ENCODE peak calls at places on chromosomes 7 and 10, in four cellular contexts. F is brain microvascular endothelial cell, I is AG04450, T is fibroblast of lung. S is an unnamed sample.

GRCh38 chr7:17488829-17489228 is 190.4 kb downstream of the AHR start:
- DNase-seq in T (no peak), F (no peak), I (no peak), S (no peak)

GRCh38 chr10:132464256-132465192 is 67.5 kb downstream of the PWWP2B start:
- DNase-seq in I (no peak), F (no peak), T (no peak), S (peak; percentile 81)

GRCh38 chr7:86956567-86956966 is 102.9 kb downstream of the ELAPOR2 start:
- DNase-seq in I (no peak), T (no peak), F (no peak), S (no peak)

GRCh38 chr7:27346531-27347260 is 104.1 kb downstream of the EVX1 start:
- DNase-seq in I (peak; percentile 34), T (peak; percentile 82), F (peak; percentile 84), S (no peak)

GRCh38 chr7:71867626-71868025 is 544.5 kb downstream of the CALN1 start:
- DNase-seq in I (no peak), F (no peak), T (no peak), S (no peak)

GRCh38 chr7:27808626-27809025 is 68.7 kb downstream of the TAX1BP1 start:
- DNase-seq in T (peak; percentile 81), F (peak; percentile 8), I (peak; percentile 21), S (no peak)

GRCh38 chr7:635227-635626 is 91.3 kb upstream of the DNAAF5 start:
- DNase-seq in I (no peak), T (no peak), F (no peak), S (no peak)

GRCh38 chr10:60767424-60767823 is 10.9 kb upstream of the CDK1 start:
- DNase-seq in T (no peak), F (no peak), I (no peak), S (no peak)

GRCh38 chr10:44464503-44464902 is 79.6 kb upstream of the CXCL12 start:
- DNase-seq in I (no peak), F (no peak), T (no peak), S (no peak)

GRCh38 chr7:20998309-20998708 is 211.6 kb upstream of the SP8 start:
- DNase-seq in F (no peak), I (no peak), T (no peak), S (no peak)

GRCh38 chr10:78331391-78331922 is 297.8 kb downstream of the RPS24 start:
- DNase-seq in T (peak; percentile 80), I (no peak), F (peak; percentile 23), S (no peak)

GRCh38 chr10:14556285-14556956 is 218.3 kb downstream of the FAM107B start:
- DNase-seq in T (peak; percentile 22), I (no peak), F (peak; percentile 60), S (no peak)

GRCh38 chr7:92644406-92645113 is 54.4 kb upstream of the FAM133B start:
- DNase-seq in F (no peak), T (peak; percentile 33), I (no peak), S (peak; percentile 77)

GRCh38 chr10:49419005-49419404 is 23.1 kb upstream of the DRGX start:
- DNase-seq in T (no peak), I (no peak), F (no peak), S (no peak)

GRCh38 chr7:24504040-24504439 is 69.2 kb upstream of the PALS2 start:
- DNase-seq in F (no peak), T (no peak), I (no peak), S (no peak)

GRCh38 chr7:75971961-75972763 is 22.2 kb downstream of the TMEM120A start:
- DNase-seq in F (no peak), I (no peak), T (no peak), S (no peak)

GRCh38 chr7:5827755-5828154 is 46.3 kb upstream of the RNF216 start:
- DNase-seq in T (no peak), F (no peak), I (no peak), S (no peak)

GRCh38 chr7:5354460-5355279 is 69.0 kb downstream of the TNRC18 start:
- DNase-seq in T (peak; percentile 32), F (no peak), I (no peak), S (peak; percentile 37)

GRCh38 chr10:17682236-17682946 is 38.4 kb downstream of the STAM start:
- DNase-seq in T (no peak), F (no peak), I (no peak), S (no peak)

GRCh38 chr10:100743626-100744135 is 1.7 kb upstream of the PAX2 start:
- DNase-seq in T (peak; percentile 44), I (no peak), F (no peak), S (peak; percentile 11)
- H3K27me3 ChIP-seq in T (peaks cover 81% of the 10 kb centered on the region), I (peaks cover 94% of the 10 kb centered on the region), F (peaks cover 90% of the 10 kb centered on the region), S (peaks cover 92% of the 10 kb centered on the region)

GRCh38 chr7:84629640-84630318 is 435.2 kb upstream of the SEMA3A start:
- DNase-seq in I (no peak), F (no peak), T (no peak), S (no peak)
- H3K4me3 ChIP-seq in I (no peak overlapping the region), F (no peak overlapping the region), T (no peak overlapping the region), S (no peak overlapping the region)

GRCh38 chr10:97196213-97197029 is 10.7 kb upstream of the SLIT1 start:
- DNase-seq in F (peak; percentile 9), I (peak; percentile 10), T (peak; percentile 45), S (peak; percentile 61)
- H3K27ac ChIP-seq in F (no peak overlapping the region), I (no peak overlapping the region), T (no peak overlapping the region), S (no peak overlapping the region)

DNA sequence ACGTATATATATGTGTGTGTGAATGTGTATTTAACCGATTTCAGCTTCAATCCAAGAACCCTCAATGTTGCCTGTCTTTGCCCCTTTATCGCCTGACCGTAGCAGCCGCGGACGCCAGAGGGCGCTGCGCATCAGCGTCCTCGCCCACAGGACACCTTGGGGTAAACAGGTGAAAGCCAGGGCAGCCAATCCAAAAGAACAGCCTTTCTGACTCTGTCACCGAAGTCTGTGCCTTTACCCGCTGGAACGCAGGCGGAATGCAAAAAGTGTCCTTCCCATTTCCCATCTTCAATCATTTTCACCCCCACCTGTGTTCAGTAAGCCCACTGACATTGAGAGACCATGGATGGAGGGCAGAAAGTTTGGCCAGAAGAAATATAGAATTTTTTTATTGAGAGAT is 3.6 kb downstream of the NXPH1 start:
- DNase-seq in F (no peak), I (no peak), T (no peak), S (peak; percentile 59)
- H3K27me3 ChIP-seq in F (peaks cover 51% of the 10 kb centered on the region), I (peaks cover 12% of the 10 kb centered on the region), T (no peaks in the 10 kb centered on the region), S (peaks cover 100% of the 10 kb centered on the region)